ENCODE peak calls at places on chromosomes 13 and 19, in eight cellular contexts. I, Y, G, N, A, W, Z and P are unnamed samples.

GRCh38 chr19:55526216-55527196 is 10.4 kb downstream of the SBK2 start:
- DNase-seq in Z (peak), I (peak), A (peak), Y (no peak), N (peak), W (no peak), G (peak), P (no peak)

GRCh38 chr13:72221276-72221962 is 354.4 kb upstream of the DACH1 start:
- DNase-seq in Y (no peak), Z (no peak), G (peak), W (peak), N (no peak), I (peak), A (no peak), P (no peak)

GRCh38 chr13:92362717-92363116 is 863.9 kb upstream of the GPC6 start:
- DNase-seq in I (no peak), A (peak), W (no peak), Z (no peak), G (peak), Y (no peak), N (peak), P (no peak)

GRCh38 chr13:50521191-50521590 is 322.3 kb downstream of the DLEU7 start:
- DNase-seq in Y (no peak), Z (no peak), G (no peak), W (no peak), N (no peak), I (no peak), A (no peak), P (no peak)

GRCh38 chr19:31223805-31224534 is 125.3 kb downstream of the TSHZ3 start:
- DNase-seq in I (no peak), A (peak), G (no peak), W (no peak), Z (peak), N (peak), Y (peak), P (no peak)

GRCh38 chr13:57878291-57878690 is 246.7 kb downstream of the PCDH17 start:
- DNase-seq in I (no peak), A (no peak), Z (no peak), G (no peak), Y (no peak), W (no peak), N (no peak), P (no peak)

GRCh38 chr13:39037410-39037879 is 444 bp downstream of the PROSER1 start:
- DNase-seq in A (no peak), Z (no peak), W (no peak), N (no peak), Y (no peak), G (no peak), I (no peak), P (no peak)

GRCh38 chr19:11473725-11474124 is 7.1 kb downstream of the ELAVL3 start:
- DNase-seq in N (no peak), W (no peak), A (no peak), I (no peak), G (no peak), Y (no peak), Z (no peak), P (no peak)

GRCh38 chr13:77333521-77334083 is 6.7 kb upstream of the MYCBP2 start:
- DNase-seq in Y (no peak), A (no peak), W (no peak), G (no peak), Z (no peak), I (no peak), N (no peak), P (no peak)

GRCh38 chr13:109595466-109595865 is 190.9 kb downstream of the IRS2 start:
- DNase-seq in I (no peak), G (no peak), W (no peak), Y (peak), A (no peak), Z (peak), N (peak), P (no peak)

GRCh38 chr19:39342647-39343305 is 555 bp downstream of the SAMD4B start:
- DNase-seq in A (no peak), G (no peak), W (no peak), Z (no peak), N (no peak), I (peak), Y (no peak), P (peak)

GRCh38 chr13:34011552-34012085 is 193.7 kb downstream of the RFC3 start:
- DNase-seq in A (no peak), I (no peak), N (no peak), Z (no peak), W (no peak), G (no peak), Y (no peak), P (no peak)

GRCh38 chr13:71797487-71797886 is 69.5 kb downstream of the DACH1 start:
- DNase-seq in Z (no peak), G (no peak), I (no peak), W (no peak), N (no peak), A (no peak), Y (no peak), P (no peak)

GRCh38 chr13:20769834-20770233 is 3.9 kb downstream of the EEF1AKMT1 start:
- DNase-seq in G (no peak), Z (no peak), N (no peak), W (no peak), A (no peak), Y (no peak), I (no peak), P (no peak)

GRCh38 chr19:12574036-12574435 is 22.8 kb upstream of the ZNF564 start:
- DNase-seq in Z (no peak), G (no peak), N (no peak), I (no peak), A (no peak), Y (no peak), W (no peak), P (no peak)

GRCh38 chr13:30520571-30520970 is 54.8 kb upstream of the HMGB1 start:
- DNase-seq in N (peak), I (no peak), W (no peak), A (peak), Z (peak), Y (peak), G (no peak), P (no peak)

GRCh38 chr13:28392428-28392827 is 102.5 kb downstream of the FLT1 start:
- DNase-seq in Y (no peak), N (no peak), Z (no peak), I (no peak), A (no peak), W (no peak), G (no peak), P (no peak)

GRCh38 chr13:98315466-98315865 is 138.4 kb upstream of the RNF113B start:
- DNase-seq in G (no peak), Z (peak), Y (no peak), I (no peak), A (peak), N (no peak), W (no peak), P (peak)

GRCh38 chr19:29552454-29553280 is 26.9 kb downstream of the VSTM2B start:
- DNase-seq in Y (no peak), A (no peak), G (no peak), Z (no peak), W (peak), N (no peak), I (no peak), P (peak)

GRCh38 chr13:46641274-46642081 is 88.5 kb downstream of the LRCH1 start:
- DNase-seq in N (no peak), Z (no peak), Y (no peak), G (no peak), A (no peak), I (peak), W (peak), P (no peak)
- H3K4me3 ChIP-seq in N (no peak), Z (peak), Y (peak), G (no peak), A (no peak), I (no peak), W (no peak), P (no peak)

GRCh38 chr19:41156207-41156606 is 36.8 kb upstream of the CYP2S1 start:
- DNase-seq in W (no peak), Z (no peak), G (no peak), Y (no peak), N (no peak), I (no peak), A (no peak), P (no peak)
- TF ChIP-seq CTCF in W (no peak), Z (peak), G (no peak), Y (no peak), N (no peak), I (no peak), A (no peak), P (no peak)

GRCh38 chr13:64680739-64681138 is 2549.4 kb downstream of the PCDH9 start:
- DNase-seq in I (no peak), W (no peak), A (no peak), Y (no peak), Z (no peak), N (no peak), G (no peak), P (no peak)

GRCh38 chr13:64684685-64685431 is 2545.3 kb downstream of the PCDH9 start:
- DNase-seq in Y (no peak), A (peak), N (no peak), I (no peak), G (no peak), Z (peak), W (no peak), P (no peak)

GRCh38 chr13:64688893-64689677 is 2541.1 kb downstream of the PCDH9 start:
- DNase-seq in W (no peak), Z (peak), N (peak), G (no peak), I (no peak), A (peak), Y (no peak), P (no peak)

GRCh38 chr13:64684108-64684507 is 2546.0 kb downstream of the PCDH9 start:
- DNase-seq in Y (no peak), G (no peak), W (no peak), Z (no peak), N (no peak), A (no peak), I (no peak), P (no peak)
- H3K4me3 ChIP-seq in Y (no peak), G (no peak), W (no peak), Z (no peak), N (no peak), A (no peak), I (no peak), P (no peak)

GRCh38 chr19:51602189-51602854 is 27.9 kb downstream of the SIGLEC5 start:
- DNase-seq in G (no peak), A (no peak), I (no peak), Y (no peak), Z (no peak), N (no peak), W (no peak), P (no peak)
- TF ChIP-seq CTCF in G (no peak), A (no peak), I (no peak), Y (no peak), Z (no peak), N (no peak), W (no peak), P (no peak)

GRCh38 chr13:24664726-24665409 is 15.3 kb upstream of the ATP12A start:
- DNase-seq in G (no peak), I (no peak), Z (peak), W (peak), Y (no peak), A (peak), N (no peak), P (no peak)
- H3K4me3 ChIP-seq in G (no peak), I (no peak), Z (no peak), W (no peak), Y (no peak), A (no peak), N (no peak), P (no peak)

GRCh38 chr13:96821971-96822370 is 172.3 kb downstream of the OXGR1 start:
- DNase-seq in W (no peak), I (no peak), Y (no peak), Z (no peak), A (no peak), G (no peak), N (no peak), P (no peak)

GRCh38 chr13:96819375-96819774 is 174.9 kb downstream of the OXGR1 start:
- DNase-seq in A (no peak), Y (no peak), I (no peak), W (no peak), G (no peak), Z (no peak), N (no peak), P (no peak)

GRCh38 chr13:96821381-96821780 is 172.9 kb downstream of the OXGR1 start:
- DNase-seq in Z (peak), W (no peak), G (no peak), A (peak), I (no peak), N (peak), Y (no peak), P (no peak)

GRCh38 chr13:96824110-96824509 is 170.2 kb downstream of the OXGR1 start:
- DNase-seq in N (no peak), Z (no peak), W (no peak), I (no peak), G (no peak), Y (no peak), A (no peak), P (peak)

DNA sequence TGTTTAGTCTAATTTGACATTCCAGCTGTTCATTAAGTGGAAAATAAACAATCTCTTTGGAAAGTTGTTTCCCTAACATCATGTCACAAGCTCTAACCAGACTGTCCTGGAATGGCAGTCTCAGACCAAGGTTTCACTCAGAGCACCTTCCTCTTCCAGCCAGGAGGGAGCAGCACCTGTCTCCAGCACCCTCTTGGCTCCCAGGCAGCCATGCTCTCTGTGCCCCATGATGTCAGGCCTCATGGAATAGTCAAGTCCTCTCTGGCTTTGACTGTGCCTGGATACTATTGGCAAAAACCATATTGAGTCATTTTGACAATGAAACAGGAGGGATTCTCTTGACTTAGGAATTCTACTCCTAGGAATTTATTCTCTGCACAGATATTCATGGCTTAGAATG is 171.4 kb downstream of the OXGR1 start:
- DNase-seq in Z (no peak), I (no peak), Y (no peak), G (peak), W (no peak), N (peak), A (no peak), P (no peak)
- TF ChIP-seq CTCF in Z (peak), I (peak), Y (no peak), G (peak), W (no peak), N (no peak), A (no peak), P (no peak)

GRCh38 chr19:496333-496634 is at the start of gene MADCAM1:
- DNase-seq in A (no peak), N (no peak), G (no peak), I (no peak), W (no peak), Z (no peak), Y (no peak), P (no peak)
- H3K4me3 ChIP-seq in A (no peak), N (no peak), G (no peak), I (no peak), W (no peak), Z (no peak), Y (no peak), P (peak)

GRCh38 chr13:60755380-60756163 is 358.6 kb downstream of the TDRD3 start:
- DNase-seq in I (no peak), A (no peak), Z (no peak), N (no peak), G (no peak), W (no peak), Y (no peak), P (no peak)
- TF ChIP-seq CTCF in I (no peak), A (no peak), Z (no peak), N (no peak), G (no peak), W (no peak), Y (no peak), P (no peak)

DNA sequence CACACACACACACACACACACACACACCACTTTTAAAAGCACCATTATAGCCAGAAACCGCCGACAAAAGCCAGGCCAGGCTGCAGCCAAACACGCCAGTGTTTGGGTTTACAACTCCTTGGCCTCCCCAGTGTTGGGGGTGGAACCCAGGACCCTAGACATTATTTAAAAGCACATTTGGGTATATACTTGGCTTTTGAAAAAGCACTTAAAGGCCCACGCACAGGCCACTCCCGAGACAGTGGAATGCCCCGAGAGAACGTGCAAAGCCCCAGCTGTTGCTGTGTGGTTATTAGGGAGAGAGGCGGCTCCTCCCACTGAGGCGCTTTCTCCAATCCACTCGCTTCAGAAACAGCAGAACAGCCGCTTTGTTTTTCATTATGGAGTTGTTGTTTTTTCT is 38.2 kb downstream of the GGACT start:
- DNase-seq in A (peak), Z (peak), N (peak), W (no peak), Y (peak), G (peak), I (peak), P (no peak)
- H3K4me3 ChIP-seq in A (no peak), Z (peak), N (no peak), W (no peak), Y (peak), G (no peak), I (no peak), P (peak)